ENCODE peak calls at places on chromosomes 1 and 21, in eight cellular contexts. O is lower leg skin, M is heart left ventricle, X is body of pancreas, E is testis, L is gastrocnemius medialis, P is sigmoid colon, S is GM12878. Z is an unnamed sample.

GRCh38 chr1:51237714-51238403 is 1.8 kb downstream of the RNF11 start:
- DNase-seq in O (no peak), M (no peak), X (no peak), E (peak; percentile 38), L (no peak), P (no peak), S (no peak), Z (peak; percentile 69)

GRCh38 chr1:21012937-21013336 is 163.8 kb downstream of the EIF4G3 start:
- DNase-seq in O (no peak), M (no peak), X (no peak), E (no peak), L (no peak), P (peak; percentile 71), S (no peak), Z (no peak)

GRCh38 chr1:206685256-206685748 is 597 bp downstream of the MAPKAPK2 start:
- DNase-seq in O (no peak), M (no peak), X (peak; percentile 51), E (no peak), L (no peak), P (peak; percentile 70), S (no peak), Z (peak; percentile 62)

GRCh38 chr1:25022361-25023189 is 92.5 kb upstream of the RUNX3 start:
- DNase-seq in O (peak; percentile 62), M (peak; percentile 71), X (peak; percentile 85), E (peak; percentile 42), L (peak; percentile 28), P (peak; percentile 83), S (peak; percentile 97), Z (no peak)

GRCh38 chr1:101479945-101480344 is 243.1 kb downstream of the S1PR1 start:
- DNase-seq in O (no peak), M (no peak), X (no peak), E (no peak), L (no peak), P (no peak), S (no peak), Z (no peak)

GRCh38 chr1:92446990-92447681 is 39.6 kb downstream of the GFI1 start:
- DNase-seq in O (no peak), M (no peak), X (no peak), E (no peak), L (no peak), P (no peak), S (no peak), Z (no peak)

GRCh38 chr1:199173356-199173755 is 534.5 kb downstream of the PTPRC start:
- DNase-seq in O (no peak), M (no peak), X (no peak), E (no peak), L (no peak), P (no peak), S (peak; percentile 92), Z (no peak)

GRCh38 chr1:1852619-1853414 is 38.1 kb downstream of the GNB1 start:
- DNase-seq in O (no peak), M (no peak), X (no peak), E (no peak), L (no peak), P (no peak), S (no peak), Z (no peak)

GRCh38 chr1:180505732-180506335 is 3.5 kb upstream of the ACBD6 start:
- DNase-seq in O (no peak), M (no peak), X (no peak), E (no peak), L (no peak), P (no peak), S (no peak), Z (no peak)

GRCh38 chr1:92989936-92990582 is 28.8 kb upstream of the DIPK1A start:
- DNase-seq in O (no peak), M (no peak), X (no peak), E (no peak), L (no peak), P (no peak), S (no peak), Z (no peak)

GRCh38 chr1:12654004-12654567 is 10.2 kb downstream of the AADACL4 start:
- DNase-seq in O (no peak), M (no peak), X (no peak), E (no peak), L (no peak), P (no peak), S (no peak), Z (no peak)

GRCh38 chr1:200302192-200302892 is 107.5 kb downstream of the ZNF281 start:
- DNase-seq in O (no peak), M (no peak), X (peak; percentile 56), E (peak; percentile 21), L (no peak), P (no peak), S (no peak), Z (peak; percentile 44)

GRCh38 chr1:112508242-112509004 is at the start of gene WNT2B:
- DNase-seq in O (peak; percentile 12), M (no peak), X (no peak), E (peak; percentile 61), L (no peak), P (no peak), S (no peak), Z (peak; percentile 33)

GRCh38 chr1:243831463-243831862 is 18.6 kb downstream of the AKT3 start:
- DNase-seq in O (no peak), M (no peak), X (no peak), E (no peak), L (no peak), P (no peak), S (no peak), Z (no peak)

GRCh38 chr1:10651793-10652192 is 144.7 kb downstream of the CASZ1 start:
- DNase-seq in O (no peak), M (no peak), X (peak; percentile 34), E (no peak), L (no peak), P (no peak), S (no peak), Z (no peak)

GRCh38 chr21:28111151-28111619 is 881.5 kb downstream of the LTN1 start:
- DNase-seq in O (peak; percentile 57), M (peak; percentile 71), X (peak; percentile 67), E (peak; percentile 83), L (peak; percentile 39), P (peak; percentile 89), S (no peak), Z (no peak)

GRCh38 chr1:219883400-219884332 is 44.7 kb downstream of the SLC30A10 start:
- DNase-seq in O (no peak), M (no peak), X (no peak), E (no peak), L (no peak), P (no peak), S (no peak), Z (no peak)

GRCh38 chr1:97412155-97412554 is 508.7 kb downstream of the DPYD start:
- DNase-seq in O (no peak), M (no peak), X (no peak), E (no peak), L (no peak), P (no peak), S (no peak), Z (no peak)

GRCh38 chr1:143661418-143662120 is 310.2 kb downstream of the FAM72C start:
- DNase-seq in O (no peak), M (no peak), X (no peak), E (no peak), L (no peak), P (no peak), S (no peak), Z (no peak)

GRCh38 chr1:171655215-171656116 is 3.0 kb upstream of the MYOC start:
- DNase-seq in O (no peak), M (peak; percentile 86), X (peak; percentile 47), E (peak; percentile 88), L (peak; percentile 17), P (peak; percentile 91), S (no peak), Z (peak; percentile 74)

GRCh38 chr1:180267761-180268555 is 37.9 kb downstream of the LHX4 start:
- DNase-seq in O (no peak), M (no peak), X (no peak), E (no peak), L (no peak), P (peak; percentile 26), S (no peak), Z (no peak)

DNA sequence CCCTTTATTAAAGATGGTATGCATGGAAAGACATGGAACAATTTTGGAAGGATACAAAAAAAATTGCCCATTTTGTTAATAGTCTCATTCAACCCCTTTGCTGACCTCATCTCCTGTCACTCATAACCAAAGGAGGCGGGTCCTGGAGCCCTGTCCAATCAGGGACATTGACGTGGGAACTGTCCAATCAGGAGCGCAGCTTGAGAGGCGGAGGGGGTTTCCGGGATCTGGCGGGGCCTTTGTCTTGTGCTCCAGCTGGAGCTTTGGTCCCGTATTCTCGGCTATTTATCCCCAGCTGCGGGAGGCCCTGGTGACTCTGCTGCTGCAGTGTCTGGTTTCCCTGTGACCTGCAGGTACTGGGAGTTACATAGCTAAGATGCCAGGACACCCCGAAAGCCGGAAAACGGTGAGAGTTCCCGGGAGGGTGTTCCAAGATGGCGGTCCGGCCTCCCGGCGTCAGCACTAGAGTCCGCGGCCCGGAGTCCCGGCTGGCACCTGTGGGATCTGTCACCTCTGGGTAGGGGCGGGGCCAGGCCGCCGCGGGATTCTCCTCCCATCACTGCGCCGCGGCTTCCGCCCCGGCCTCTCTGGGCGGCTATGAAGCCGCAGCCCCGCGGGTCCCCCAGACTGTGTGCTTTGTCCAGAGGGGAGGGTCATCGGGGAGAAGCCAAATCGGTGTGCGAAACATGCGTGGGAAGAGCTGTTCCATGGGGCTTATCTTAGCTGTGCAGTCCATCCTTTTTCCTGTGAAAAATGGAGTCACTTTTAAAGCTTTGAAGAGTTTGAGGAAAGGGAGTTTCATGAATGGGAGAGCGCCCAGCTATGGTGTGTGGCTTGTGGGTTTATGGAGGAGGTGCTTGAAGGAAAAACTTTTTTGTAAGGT is at the start of gene ZNF678:
- DNase-seq in O (peak; percentile 92), M (peak; percentile 95), X (peak; percentile 97), E (peak; percentile 98), L (peak; percentile 85), P (peak; percentile 96), S (peak; percentile 80), Z (peak; percentile 93)
- TF ChIP-seq POLR2A in O (no peak), M (no peak), X (peak; percentile 79), E (no peak), L (peak; percentile 35), P (peak; percentile 21), S (peak; percentile 79), Z (peak; percentile 82)

GRCh38 chr1:167714098-167714850 is 7.5 kb upstream of the MPZL1 start:
- DNase-seq in O (peak; percentile 91), M (peak; percentile 92), X (peak; percentile 89), E (peak; percentile 96), L (peak; percentile 72), P (peak; percentile 94), S (peak; percentile 85), Z (peak; percentile 96)
- TF ChIP-seq POLR2A in O (no peak), M (no peak), X (peak; percentile 63), E (no peak), L (peak; percentile 26), P (no peak), S (peak; percentile 83), Z (peak; percentile 69)

DNA sequence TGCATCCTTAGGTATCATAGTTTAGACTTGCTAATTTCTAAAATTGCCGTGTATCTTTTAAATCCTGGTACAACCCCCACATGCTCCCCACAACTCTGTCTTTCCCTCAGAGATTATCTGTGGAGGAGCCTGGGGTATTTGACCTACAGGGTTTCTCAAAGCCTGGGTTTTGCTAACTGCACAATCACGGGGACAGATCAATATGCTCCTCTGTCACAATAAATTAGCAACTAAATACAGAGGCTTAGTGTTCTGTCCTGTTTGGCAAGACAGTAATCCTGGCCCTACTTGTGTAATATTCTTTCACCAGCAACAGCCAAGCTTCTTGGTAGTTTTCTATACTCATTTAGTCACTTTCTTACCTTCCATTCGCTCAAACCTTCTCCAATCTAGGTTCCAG is 8.5 kb downstream of the ECHDC2 start:
- DNase-seq in O (no peak), M (no peak), X (no peak), E (no peak), L (no peak), P (no peak), S (no peak), Z (no peak)
- TF ChIP-seq POLR2A in O (no peak), M (no peak), X (no peak), E (no peak), L (no peak), P (no peak), S (no peak), Z (no peak)

GRCh38 chr1:117061986-117062415 is 1.9 kb downstream of the TTF2 start:
- DNase-seq in O (no peak), M (no peak), X (no peak), E (no peak), L (no peak), P (no peak), S (peak; percentile 69), Z (peak; percentile 20)
- TF ChIP-seq POLR2A in O (no peak), M (no peak), X (no peak), E (no peak), L (no peak), P (no peak), S (no peak), Z (no peak)

Z was measured in erythroblast.